ENCODE peak calls at places on chromosomes 12 and 14, in nine cellular contexts. G, W, A, C, P, J, R, B and H are unnamed samples.

GRCh38 chr12:4288296-4289019 is 14.9 kb downstream of the CCND2 start:
- DNase-seq in W (no peak), G (no peak), C (no peak), A (no peak), R (no peak), P (no peak), B (no peak), J (no peak), H (no peak)

GRCh38 chr14:97410667-97411286 is 613.6 kb downstream of the VRK1 start:
- DNase-seq in B (no peak), G (no peak), A (no peak), C (no peak), R (no peak), J (no peak), P (no peak), W (no peak), H (no peak)

GRCh38 chr14:37595809-37596595 is 573 bp downstream of the TTC6 start:
- DNase-seq in P (no peak), R (peak), G (no peak), J (no peak), A (peak), W (peak), B (peak), C (no peak), H (no peak)

GRCh38 chr12:7354521-7354920 is 50.6 kb downstream of the ACSM4 start:
- DNase-seq in J (peak), R (no peak), C (no peak), A (no peak), G (no peak), P (no peak), W (no peak), B (no peak), H (no peak)

GRCh38 chr14:21924479-21924878 is 250.9 kb upstream of the OR4E1 start:
- DNase-seq in A (no peak), W (no peak), J (no peak), G (no peak), B (no peak), P (no peak), R (no peak), C (no peak), H (no peak)

GRCh38 chr12:132711169-132711843 is 664 bp downstream of the PGAM5 start:
- DNase-seq in W (peak), C (no peak), B (peak), J (peak), P (no peak), G (no peak), A (no peak), R (peak), H (no peak)

GRCh38 chr12:103930787-103931536 is 752 bp downstream of the HSP90B1 start:
- DNase-seq in A (no peak), P (no peak), C (no peak), B (no peak), R (peak), J (peak), G (peak), W (peak), H (no peak)

GRCh38 chr12:15966426-15966825 is 55.3 kb downstream of the DERA start:
- DNase-seq in J (peak), B (no peak), G (no peak), A (no peak), W (peak), R (no peak), C (no peak), P (no peak), H (no peak)

GRCh38 chr12:28882444-28882843 is 266.6 kb upstream of the FAR2 start:
- DNase-seq in G (no peak), B (no peak), R (no peak), P (no peak), W (peak), A (no peak), C (no peak), J (peak), H (no peak)

GRCh38 chr12:87140257-87140656 is 884.1 kb upstream of the MGAT4C start:
- DNase-seq in J (peak), A (no peak), B (no peak), W (peak), C (no peak), P (no peak), R (no peak), G (no peak), H (no peak)

GRCh38 chr14:50762001-50762930 is 68.7 kb downstream of the NIN start:
- DNase-seq in P (no peak), G (no peak), C (no peak), A (peak), J (peak), W (peak), R (no peak), B (no peak), H (no peak)

GRCh38 chr14:68655021-68655811 is 137.7 kb downstream of the ZFP36L1 start:
- DNase-seq in A (no peak), J (peak), R (no peak), W (peak), G (no peak), C (no peak), B (no peak), P (no peak), H (no peak)

GRCh38 chr14:95046711-95047681 is 110.3 kb downstream of the DICER1 start:
- DNase-seq in G (no peak), B (no peak), P (no peak), R (no peak), A (no peak), W (peak), C (peak), J (peak), H (no peak)

GRCh38 chr14:92880351-92880750 is 42.6 kb upstream of the CHGA start:
- DNase-seq in P (no peak), J (no peak), A (no peak), C (no peak), W (no peak), G (no peak), B (no peak), R (no peak), H (no peak)